ENCODE peak calls at places on chromosome 19, in seven cellular contexts. C, Z, V, B, M, F and A are unnamed samples.

GRCh38 chr19:3250675-3251074 is 26.2 kb downstream of the CELF5 start:
- ATAC-seq in F (peak), V (peak), M (peak), B (no peak), Z (peak), C (no peak), A (no peak)

GRCh38 chr19:35484637-35485036 is 5.6 kb downstream of the KRTDAP start:
- ATAC-seq in C (no peak), M (no peak), B (no peak), F (no peak), Z (no peak), V (no peak), A (no peak)

GRCh38 chr19:30857388-30857787 is 485.2 kb downstream of the ZNF536 start:
- ATAC-seq in Z (no peak), V (no peak), C (no peak), M (no peak), F (no peak), B (no peak), A (no peak)

GRCh38 chr19:6761053-6761676 is 6.1 kb downstream of the SH2D3A start:
- ATAC-seq in M (peak), C (no peak), F (peak), Z (peak), B (no peak), V (no peak), A (no peak)

GRCh38 chr19:46480409-46480808 is 9.0 kb upstream of the PNMA8A start:
- ATAC-seq in M (no peak), V (peak), Z (no peak), B (peak), C (peak), F (no peak), A (peak)

GRCh38 chr19:6531163-6531955 is 533 bp downstream of the TNFSF9 start:
- ATAC-seq in B (no peak), F (peak), M (peak), Z (peak), V (peak), C (no peak), A (no peak)

GRCh38 chr19:4516199-4516938 is 1.9 kb downstream of the PLIN4 start:
- ATAC-seq in C (no peak), Z (peak), M (no peak), F (peak), V (no peak), B (peak), A (no peak)

GRCh38 chr19:3808420-3809143 is 22.4 kb upstream of the MATK start:
- ATAC-seq in B (no peak), V (no peak), C (peak), F (no peak), M (no peak), Z (no peak), A (peak)

GRCh38 chr19:27716922-27717321 is 1496.0 kb downstream of the UQCRFS1 start:
- ATAC-seq in F (no peak), M (no peak), Z (no peak), V (no peak), C (no peak), B (no peak), A (no peak)

GRCh38 chr19:3336680-3337523 is 29.5 kb upstream of the NFIC start:
- ATAC-seq in B (peak), Z (peak), C (peak), V (peak), F (no peak), M (no peak), A (peak)

GRCh38 chr19:55212447-55212846 is 3.1 kb upstream of the PTPRH start:
- ATAC-seq in B (no peak), C (no peak), F (peak), M (peak), V (no peak), Z (peak), A (no peak)

GRCh38 chr19:46574533-46574932 is 26.6 kb upstream of the CALM3 start:
- ATAC-seq in C (no peak), M (peak), Z (no peak), V (no peak), F (peak), B (no peak), A (no peak)

GRCh38 chr19:58394821-58395219 is 636 bp upstream of the RNF225 start:
- ATAC-seq in M (peak), F (peak), C (peak), B (no peak), Z (peak), V (no peak), A (no peak)

DNA sequence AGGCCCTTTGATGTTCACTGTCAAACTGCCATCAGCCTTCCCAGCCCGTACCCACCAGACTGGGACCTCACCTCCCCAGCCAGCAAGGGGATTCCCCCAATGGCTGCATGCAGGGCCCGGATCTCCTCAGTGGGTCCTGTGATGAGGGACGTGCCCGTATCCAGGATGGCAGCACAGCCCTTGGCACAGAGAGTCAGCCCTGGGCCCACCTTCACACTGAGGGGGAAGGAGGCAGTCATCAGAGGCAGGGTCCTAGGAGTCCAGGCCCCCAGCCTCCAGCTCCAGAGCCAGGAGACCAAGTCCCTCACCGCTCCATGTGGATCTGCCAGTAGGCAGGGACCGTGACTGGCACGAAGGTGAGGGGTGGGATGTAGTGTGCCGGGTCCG is 6.0 kb downstream of the NAPSA start:
- ATAC-seq in M (no peak), B (no peak), F (no peak), Z (no peak), C (no peak), V (no peak), A (no peak)
- H3K4me3 ChIP-seq in M (peak), B (no peak), F (no peak), Z (no peak), C (no peak), V (no peak), A (no peak)

GRCh38 chr19:45250832-45251451 is at the start of gene MARK4:
- ATAC-seq in M (peak), B (no peak), C (no peak), F (peak), Z (peak), V (peak), A (peak)
- TF ChIP-seq POLR2A in M (peak), B (no peak), C (no peak), F (peak), Z (peak), V (no peak), A (no peak)

GRCh38 chr19:23116802-23117571 is at the start of gene ZNF730:
- ATAC-seq in Z (no peak), M (peak), F (no peak), B (peak), C (peak), V (peak), A (peak)
- H3K4me3 ChIP-seq in Z (no peak), M (peak), F (no peak), B (peak), C (peak), V (no peak), A (peak)

DNA sequence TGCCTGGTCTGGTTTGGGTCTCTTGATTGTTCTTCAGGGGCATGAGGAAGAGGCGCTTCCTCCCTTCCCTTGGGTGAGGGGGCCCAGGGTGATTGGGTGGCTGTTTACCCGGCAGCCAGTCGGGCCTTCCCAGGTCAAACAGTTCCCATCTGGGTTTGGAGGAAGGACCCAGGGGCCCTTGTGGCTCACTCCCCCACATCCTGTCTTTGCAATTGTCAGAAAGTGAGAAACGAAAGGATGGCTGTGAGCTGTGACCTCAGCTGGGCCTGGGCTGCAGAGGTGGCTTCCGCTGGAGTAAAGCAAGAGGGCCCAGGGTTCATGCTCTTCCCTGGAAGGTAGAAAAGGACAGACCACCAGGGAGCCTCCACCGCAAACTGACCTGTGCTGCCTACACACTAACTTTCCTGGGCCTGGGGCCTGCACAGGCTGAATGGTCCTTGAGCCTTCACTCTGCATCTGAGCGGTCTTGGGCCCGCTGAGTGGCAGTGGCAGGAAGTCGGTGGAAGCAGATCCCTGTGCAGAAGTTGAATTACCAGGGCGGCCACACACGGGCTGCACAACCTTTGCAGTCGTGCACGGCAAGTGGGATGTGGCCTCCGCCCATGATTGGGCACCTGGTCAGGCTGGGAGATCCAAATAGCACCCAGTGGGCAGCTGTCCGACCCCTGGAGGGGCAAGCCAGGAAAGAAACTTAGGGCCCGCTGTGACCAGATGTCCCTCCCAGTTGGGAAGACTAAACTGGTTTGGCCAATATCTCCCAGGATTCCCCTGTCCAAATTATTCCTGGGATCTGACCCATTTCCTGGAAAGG is 5.3 kb upstream of the CD79A start:
- ATAC-seq in V (no peak), B (no peak), Z (peak), M (peak), F (peak), C (no peak), A (peak)
- TF ChIP-seq POLR2A in V (no peak), B (no peak), Z (no peak), M (peak), F (no peak), C (no peak), A (no peak)

GRCh38 chr19:7862413-7862951 is 11.7 kb downstream of the PRR36 start:
- ATAC-seq in M (peak), C (no peak), B (no peak), F (peak), V (peak), Z (peak), A (peak)
- H3K4me3 ChIP-seq in M (peak), C (peak), B (peak), F (no peak), V (no peak), Z (peak), A (peak)

GRCh38 chr19:33301011-33301899 is 1.1 kb downstream of the CEBPA start:
- ATAC-seq in Z (no peak), B (no peak), F (no peak), M (no peak), V (no peak), C (no peak), A (no peak)

GRCh38 chr19:33303791-33304759 is 1.7 kb upstream of the CEBPA start:
- ATAC-seq in V (no peak), Z (no peak), B (no peak), F (no peak), M (no peak), C (no peak), A (no peak)

GRCh38 chr19:33302974-33303790 is 848 bp upstream of the CEBPA start:
- ATAC-seq in Z (peak), B (no peak), V (peak), M (peak), F (peak), C (peak), A (peak)

GRCh38 chr19:33301900-33302174 is 497 bp downstream of the CEBPA start:
- ATAC-seq in M (no peak), C (no peak), F (no peak), B (no peak), Z (no peak), V (peak), A (no peak)

DNA sequence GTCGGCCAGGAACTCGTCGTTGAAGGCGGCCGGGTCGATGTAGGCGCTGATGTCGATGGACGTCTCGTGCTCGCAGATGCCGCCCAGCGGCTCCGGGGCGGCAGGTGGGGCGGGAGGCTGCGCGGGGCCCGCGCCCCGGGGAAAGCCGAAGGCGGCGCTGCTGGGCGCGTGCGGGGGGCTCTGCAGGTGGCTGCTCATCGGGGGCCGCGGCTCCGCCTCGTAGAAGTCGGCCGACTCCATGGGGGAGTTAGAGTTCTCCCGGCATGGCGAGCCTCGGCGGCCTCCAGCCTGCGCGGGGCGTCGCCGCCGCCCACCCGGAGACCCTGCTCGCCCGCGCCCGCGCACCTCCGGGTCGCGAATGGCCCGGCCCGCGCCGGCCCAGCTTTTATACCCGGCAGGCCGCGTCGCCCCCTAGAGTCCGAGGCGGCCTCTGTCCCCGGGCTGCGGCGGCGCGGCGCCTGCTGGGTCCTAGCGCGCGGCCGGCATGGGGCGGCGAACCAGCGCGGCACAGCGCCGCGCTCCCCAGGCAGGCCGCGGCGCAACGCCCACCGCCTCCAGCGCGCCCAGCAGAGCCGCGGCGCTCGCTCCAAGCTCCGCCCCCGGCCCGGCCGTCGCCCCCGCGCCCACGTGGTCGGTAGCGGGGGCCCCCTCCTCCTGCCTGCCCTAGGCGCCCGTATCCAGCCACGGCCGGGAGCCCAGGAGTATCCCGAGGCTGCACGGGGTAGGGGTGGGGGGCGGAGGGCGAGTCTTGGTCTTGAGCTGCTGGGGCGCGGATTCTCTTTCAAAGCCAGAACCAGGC is at the start of gene CEBPA:
- ATAC-seq in B (peak), M (peak), V (peak), F (peak), Z (peak), C (peak), A (peak)
- TF ChIP-seq POLR2A in B (no peak), M (peak), V (peak), F (peak), Z (peak), C (peak), A (peak)

GRCh38 chr19:13022859-13023636 is 27.8 kb downstream of the NFIX start:
- ATAC-seq in Z (no peak), F (no peak), C (peak), V (peak), M (peak), B (peak), A (peak)

GRCh38 chr19:13020002-13020414 is 24.7 kb downstream of the NFIX start:
- ATAC-seq in M (no peak), F (no peak), C (no peak), V (no peak), B (no peak), Z (no peak), A (no peak)

GRCh38 chr19:13023666-13024065 is 28.4 kb downstream of the NFIX start:
- ATAC-seq in Z (no peak), V (no peak), F (no peak), B (no peak), C (no peak), M (no peak), A (no peak)

GRCh38 chr19:13024126-13024957 is 29.1 kb downstream of the NFIX start:
- ATAC-seq in C (no peak), F (no peak), B (no peak), M (no peak), V (no peak), Z (no peak), A (no peak)

GRCh38 chr19:13022111-13022858 is 27.0 kb downstream of the NFIX start:
- ATAC-seq in C (peak), V (peak), Z (no peak), B (peak), M (peak), F (no peak), A (peak)
- H3K4me3 ChIP-seq in C (peak), V (no peak), Z (no peak), B (peak), M (peak), F (no peak), A (peak)

DNA sequence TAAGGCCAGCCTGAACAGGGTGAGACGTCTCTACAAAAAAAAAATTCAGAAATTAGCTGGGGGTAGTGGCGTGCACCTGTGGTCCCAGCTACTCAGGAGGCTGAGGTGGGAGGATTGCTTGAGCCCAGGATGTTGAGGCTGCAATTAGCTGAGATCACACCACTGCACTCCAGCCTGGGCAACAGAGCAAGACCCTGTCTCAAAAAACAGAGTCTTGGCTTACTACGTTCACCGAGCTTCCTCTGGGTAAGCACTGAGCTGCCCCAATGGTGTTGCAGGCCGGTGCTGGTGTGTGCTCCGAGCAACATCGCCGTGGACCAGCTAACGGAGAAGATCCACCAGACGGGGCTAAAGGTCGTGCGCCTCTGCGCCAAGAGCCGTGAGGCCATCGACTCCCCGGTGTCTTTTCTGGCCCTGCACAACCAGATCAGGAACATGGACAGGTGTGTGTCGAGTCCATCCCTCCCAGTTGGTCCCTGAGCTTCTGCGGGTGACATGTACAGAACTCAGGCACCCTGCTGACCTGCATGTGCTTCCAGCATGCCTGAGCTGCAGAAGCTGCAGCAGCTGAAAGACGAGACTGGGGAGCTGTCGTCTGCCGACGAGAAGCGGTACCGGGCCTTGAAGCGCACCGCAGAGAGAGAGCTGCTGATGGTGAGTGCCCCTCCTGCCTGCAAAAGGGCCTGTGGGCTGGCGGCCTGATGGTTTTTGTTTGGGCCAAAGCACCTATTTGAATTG is 24.1 kb downstream of the UPF1 start:
- ATAC-seq in B (no peak), C (no peak), Z (no peak), F (no peak), M (no peak), V (no peak), A (no peak)
- TF ChIP-seq POLR2A in B (no peak), C (no peak), Z (no peak), F (no peak), M (no peak), V (no peak), A (no peak)

DNA sequence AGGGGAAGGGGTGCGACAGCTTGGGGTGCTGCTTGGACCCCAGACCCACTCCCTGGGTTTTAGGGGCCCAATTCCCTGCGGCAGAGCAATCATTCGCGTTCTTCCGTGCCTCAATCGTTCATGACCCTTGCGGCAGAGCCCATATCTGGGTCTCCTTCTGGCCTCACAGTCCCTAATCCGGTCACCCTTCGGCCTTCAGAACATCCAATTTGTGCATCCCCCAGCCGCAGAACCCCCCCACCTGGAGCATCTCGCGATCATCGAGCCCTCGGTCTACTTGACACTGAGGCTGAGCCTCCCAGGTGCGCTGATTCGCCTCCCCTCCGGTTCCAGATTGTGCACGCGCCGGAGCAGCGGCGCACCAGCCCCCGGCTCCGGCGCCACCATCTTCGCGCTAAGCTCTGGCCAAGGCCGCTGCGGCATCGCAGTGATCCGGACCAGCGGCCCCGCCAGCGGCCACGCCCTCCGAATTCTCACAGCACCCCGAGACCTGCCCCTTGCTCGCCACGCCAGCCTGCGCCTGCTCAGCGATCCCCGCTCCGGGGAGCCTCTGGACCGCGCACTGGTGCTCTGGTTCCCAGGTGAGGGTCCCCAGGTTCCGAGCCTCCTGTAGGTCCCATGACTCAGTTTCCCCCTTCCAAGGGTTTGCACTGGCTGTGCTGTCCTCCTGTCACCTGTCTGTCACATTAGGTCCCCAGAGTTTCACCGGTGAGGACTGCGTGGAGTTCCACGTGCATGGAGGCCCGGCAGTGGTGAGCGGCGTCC is 504 bp downstream of the GTPBP3 start:
- ATAC-seq in C (no peak), B (no peak), M (peak), Z (peak), V (no peak), F (peak), A (no peak)
- H3K4me3 ChIP-seq in C (peak), B (peak), M (peak), Z (peak), V (peak), F (peak), A (peak)

DNA sequence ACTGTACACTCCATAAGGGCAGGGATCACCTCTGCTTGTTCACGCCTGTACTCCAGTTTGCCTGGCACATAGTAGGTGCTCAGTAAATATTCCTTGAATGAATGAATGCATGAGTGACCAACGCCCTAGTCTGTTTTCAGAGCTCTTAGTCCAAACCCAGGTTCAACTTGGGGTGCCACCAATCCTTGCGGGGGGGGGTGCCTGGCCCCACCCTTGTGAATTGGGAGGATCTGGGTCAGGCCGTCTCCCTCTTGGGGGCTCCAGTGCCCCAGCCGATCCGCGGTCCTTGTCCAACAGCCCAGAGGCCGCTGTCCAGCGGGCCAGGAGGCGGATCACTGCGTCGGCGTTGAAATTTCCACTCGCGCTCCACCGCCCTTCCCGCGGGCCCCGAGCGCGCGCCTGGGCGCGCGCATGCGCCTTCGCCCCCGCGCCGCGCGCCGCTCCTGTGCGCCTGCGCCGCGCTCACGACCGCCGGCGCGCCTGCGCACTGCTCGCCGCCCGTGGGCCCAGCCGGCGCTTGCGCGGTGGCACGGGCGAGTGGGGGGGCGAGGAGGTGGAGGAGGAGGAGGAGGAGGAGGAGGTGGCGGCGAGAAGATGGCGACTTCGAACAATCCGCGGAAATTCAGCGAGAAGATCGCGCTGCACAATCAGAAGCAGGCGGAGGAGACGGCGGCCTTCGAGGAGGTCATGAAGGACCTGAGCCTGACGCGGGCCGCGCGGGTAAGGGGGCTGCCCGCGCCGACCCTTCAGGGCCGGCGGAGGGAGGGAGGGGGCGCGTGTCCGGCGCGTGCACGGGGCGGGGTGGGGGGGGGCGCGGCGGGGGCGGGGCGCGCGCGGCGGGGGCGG is at the start of gene CRTC1:
- ATAC-seq in V (peak), Z (peak), F (peak), M (peak), B (peak), C (peak), A (peak)
- TF ChIP-seq POLR2A in V (peak), Z (peak), F (peak), M (peak), B (no peak), C (no peak), A (peak)